ENCODE peak calls at places on chromosomes 2 and 18, in eight cellular contexts. U is right lobe of liver, J is psoas muscle, Y is DND-41, R is colonic mucosa, P is transverse colon, W is heart left ventricle, G is hepatocyte. O is an unnamed sample. For H3K4me1, the result is how much of the 10 kb centered on the place peaks cover.

GRCh38 chr2:1964659-1965058 is 220.3 kb upstream of the PXDN start:
- DNase-seq in G (no peak), P (no peak), R (no peak), U (no peak), J (no peak), Y (no peak), W (no peak), O (no peak)

GRCh38 chr2:111627256-111627655 is 256.7 kb downstream of the ANAPC1 start:
- DNase-seq in R (no peak), U (no peak), G (no peak), Y (no peak), W (no peak), P (no peak), J (no peak), O (no peak)

GRCh38 chr2:101991731-101992145 is at the start of gene IL1R2:
- DNase-seq in P (peak), Y (no peak), U (peak), J (no peak), R (peak), W (peak), G (no peak), O (peak)

GRCh38 chr2:74383254-74383653 is 3.1 kb upstream of the DCTN1 start:
- DNase-seq in W (no peak), Y (no peak), J (no peak), P (no peak), G (no peak), U (no peak), R (no peak), O (peak)

GRCh38 chr2:106020032-106020431 is 174.1 kb downstream of the UXS1 start:
- DNase-seq in P (no peak), U (no peak), G (no peak), R (no peak), W (peak), J (no peak), Y (no peak), O (no peak)

GRCh38 chr2:230974096-230974913 is 21.6 kb upstream of the SPATA3 start:
- DNase-seq in P (peak), J (no peak), R (no peak), Y (peak), W (no peak), G (no peak), U (no peak), O (peak)

GRCh38 chr2:197185676-197186075 is 124.9 kb downstream of the ANKRD44 start:
- DNase-seq in U (no peak), W (no peak), R (no peak), P (no peak), Y (no peak), G (no peak), J (no peak), O (no peak)

GRCh38 chr2:224885836-224886547 is 156.3 kb downstream of the DOCK10 start:
- DNase-seq in P (no peak), J (no peak), Y (no peak), W (no peak), R (no peak), G (no peak), U (no peak), O (peak)

GRCh38 chr2:142722569-142722968 is 154.9 kb upstream of the KYNU start:
- DNase-seq in W (no peak), R (no peak), G (no peak), Y (no peak), U (no peak), P (no peak), J (no peak), O (no peak)

GRCh38 chr18:2843161-2843560 is 3.6 kb upstream of the EMILIN2 start:
- DNase-seq in W (no peak), P (peak), R (peak), J (no peak), Y (no peak), U (no peak), G (no peak), O (no peak)

GRCh38 chr2:225196579-225196978 is 154.3 kb upstream of the DOCK10 start:
- DNase-seq in Y (no peak), P (no peak), G (no peak), W (no peak), U (no peak), J (no peak), R (no peak), O (no peak)

GRCh38 chr18:70454705-70455322 is 166.0 kb downstream of the SOCS6 start:
- DNase-seq in P (no peak), Y (peak), U (no peak), W (no peak), J (no peak), G (peak), R (peak), O (peak)

GRCh38 chr18:69257861-69258458 is 142.7 kb upstream of the DOK6 start:
- DNase-seq in W (no peak), R (no peak), J (no peak), U (no peak), G (peak), Y (no peak), P (no peak), O (peak)

GRCh38 chr2:10057231-10058107 is 14.1 kb downstream of the KLF11 start:
- DNase-seq in Y (no peak), W (peak), G (peak), U (peak), P (peak), R (peak), J (peak), O (peak)

GRCh38 chr18:62045316-62045715 is 141.5 kb downstream of the PIGN start:
- DNase-seq in P (no peak), R (no peak), Y (no peak), W (no peak), G (no peak), J (no peak), U (no peak), O (no peak)

GRCh38 chr2:233799087-233799665 is 21.0 kb downstream of the MROH2A start:
- DNase-seq in W (no peak), R (no peak), P (no peak), G (no peak), J (no peak), U (no peak), Y (no peak), O (no peak)

GRCh38 chr2:3169106-3169870 is 208.3 kb downstream of the EIPR1 start:
- DNase-seq in Y (no peak), U (no peak), G (no peak), W (no peak), R (no peak), J (no peak), P (peak), O (peak)

GRCh38 chr2:74392449-74392743 is 12.3 kb upstream of the DCTN1 start:
- DNase-seq in U (no peak), R (no peak), G (no peak), W (no peak), J (no peak), P (no peak), Y (no peak), O (no peak)

GRCh38 chr18:22169011-22169888 is at the start of gene GATA6:
- DNase-seq in G (peak), W (peak), P (peak), J (peak), U (peak), Y (no peak), R (peak), O (peak)

GRCh38 chr2:60215295-60215990 is 338.0 kb downstream of the BCL11A start:
- DNase-seq in Y (no peak), P (peak), U (peak), W (no peak), J (no peak), G (peak), R (peak), O (no peak)

GRCh38 chr2:96353032-96353561 is 17.5 kb downstream of the NCAPH start:
- DNase-seq in J (peak), G (no peak), W (peak), Y (no peak), U (no peak), P (no peak), R (no peak), O (no peak)

GRCh38 chr2:11373096-11373495 is 28.7 kb upstream of the ROCK2 start:
- DNase-seq in R (no peak), G (no peak), Y (no peak), J (no peak), P (no peak), U (no peak), W (no peak), O (no peak)
- H3K4me1 ChIP-seq in R (under half), G (half or more), Y (under half), J (half or more), P (under half), U (under half), W (under half), O (under half)

GRCh38 chr2:37871453-37872191 is 53.5 kb upstream of the RMDN2 start:
- DNase-seq in Y (no peak), W (no peak), U (no peak), J (no peak), G (peak), R (no peak), P (no peak), O (peak)
- H3K4me3 ChIP-seq in Y (no peak), W (no peak), U (no peak), J (no peak), G (no peak), R (no peak), P (no peak), O (no peak)

GRCh38 chr2:57880446-57880845 is 166.2 kb upstream of the VRK2 start:
- DNase-seq in G (no peak), W (no peak), U (no peak), Y (no peak), P (no peak), J (no peak), R (no peak), O (no peak)

GRCh38 chr2:57878573-57878910 is 168.1 kb upstream of the VRK2 start:
- DNase-seq in J (no peak), Y (no peak), R (no peak), P (no peak), W (no peak), G (no peak), U (no peak), O (no peak)

GRCh38 chr2:57877811-57878572 is 168.6 kb upstream of the VRK2 start:
- DNase-seq in U (no peak), J (no peak), G (no peak), W (no peak), P (no peak), Y (no peak), R (no peak), O (no peak)

GRCh38 chr2:57880967-57881366 is 165.6 kb upstream of the VRK2 start:
- DNase-seq in P (no peak), U (no peak), Y (no peak), R (no peak), G (no peak), W (no peak), J (no peak), O (no peak)

DNA sequence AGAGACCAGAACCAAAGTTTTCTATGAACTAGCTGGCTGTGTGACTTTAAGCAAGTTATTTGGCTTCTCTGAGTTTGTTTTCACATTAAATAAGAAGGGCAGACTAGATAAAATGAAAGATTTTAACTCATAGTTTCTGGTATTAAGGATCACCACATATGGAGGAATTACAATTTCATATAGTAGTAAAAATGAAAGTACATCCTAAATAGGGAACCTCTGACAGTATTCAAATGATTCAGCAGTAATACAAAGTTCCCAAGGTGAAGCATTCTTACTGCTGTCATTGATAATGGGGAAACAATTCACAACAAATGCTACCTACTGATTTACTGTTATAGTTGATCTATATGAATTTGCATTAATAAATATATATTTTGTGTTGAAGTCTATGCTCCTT is 170.3 kb upstream of the VRK2 start:
- DNase-seq in P (no peak), Y (no peak), R (no peak), U (no peak), G (no peak), W (no peak), J (no peak), O (no peak)
- TF ChIP-seq CTCF in P (no peak), Y (no peak), R (no peak), U (no peak), G (no peak), W (no peak), J (no peak), O (no peak)

DNA sequence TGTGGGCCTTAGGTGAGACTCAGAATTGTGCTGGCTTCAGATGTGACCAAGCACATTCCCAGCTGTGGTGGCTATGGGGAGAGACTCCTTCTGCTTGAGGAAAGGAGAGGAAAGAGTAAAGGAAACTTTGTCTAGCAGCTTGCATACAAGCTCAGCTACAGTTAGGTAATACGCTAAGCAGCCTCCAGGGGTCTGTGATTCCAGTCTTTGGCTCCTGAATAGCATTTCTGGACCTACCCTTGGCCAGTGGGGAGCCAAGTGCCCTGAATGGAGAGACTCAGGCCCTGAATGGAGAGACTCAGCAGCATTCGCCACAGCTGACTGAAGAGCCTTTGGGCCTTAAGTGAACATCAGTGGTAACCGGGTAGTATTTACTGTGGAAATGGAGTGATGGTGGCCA is 227.4 kb upstream of the CDH7 start:
- DNase-seq in J (no peak), R (no peak), U (no peak), P (no peak), G (no peak), Y (no peak), W (no peak), O (no peak)
- H3K4me1 ChIP-seq in J (under half), R (under half), U (under half), P (under half), G (under half), Y (under half), W (under half), O (under half)

DNA sequence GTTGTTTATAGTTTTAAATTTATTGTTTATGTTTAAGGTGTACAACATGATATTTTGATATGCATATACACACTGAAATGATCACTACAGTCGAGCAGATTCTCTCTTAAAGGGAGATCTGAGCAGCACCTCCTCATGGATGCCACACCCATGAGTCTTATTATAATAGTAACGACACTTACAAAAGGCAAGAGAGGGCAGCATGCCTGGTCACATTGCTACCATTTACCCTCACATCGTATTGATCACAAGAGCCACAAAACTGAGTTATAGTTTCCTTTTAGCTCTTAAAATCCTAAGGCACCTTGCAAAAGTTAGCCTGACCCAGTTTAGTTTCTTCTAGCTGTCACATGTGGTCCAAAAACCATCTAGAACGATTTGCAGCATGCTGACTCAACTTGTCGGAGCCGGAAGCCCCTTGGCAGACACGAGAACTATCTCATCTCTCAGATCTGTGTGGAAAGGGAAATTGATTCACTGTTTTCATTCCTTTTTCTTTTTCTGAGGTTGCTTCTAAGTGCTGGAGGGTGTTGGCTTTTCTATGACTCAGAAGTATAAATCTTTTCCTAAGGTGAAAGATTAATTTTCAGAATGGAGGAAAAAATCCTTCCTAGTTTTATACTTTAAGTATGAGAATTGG is 85.3 kb downstream of the CDC42EP3 start:
- DNase-seq in Y (no peak), J (peak), G (peak), R (peak), W (peak), P (peak), U (no peak), O (peak)
- H3K4me3 ChIP-seq in Y (no peak), J (no peak), G (no peak), R (no peak), W (no peak), P (no peak), U (no peak), O (no peak)

O was measured in mammary epithelial cell.